ENCODE peak calls at places on chromosome 11, in seven cellular contexts. One of them, this sample, is unnamed.

GRCh38 chr11:100719362-100719761 is 32.3 kb downstream of the ARHGAP42 start:
- DNase-seq in NB4: no peak
- DNase-seq in bronchial epithelial cell: no peak
- DNase-seq in fibroblast of pulmonary artery: peak
- DNase-seq in colonic mucosa: no peak
- DNase-seq in right atrium auricular region: no peak
- DNase-seq in AG04449: no peak
- DNase-seq in this sample: peak

GRCh38 chr11:19694796-19695345 is 17.8 kb upstream of the NAV2 start:
- DNase-seq in NB4: no peak
- DNase-seq in bronchial epithelial cell: no peak
- DNase-seq in fibroblast of pulmonary artery: no peak
- DNase-seq in colonic mucosa: no peak
- DNase-seq in right atrium auricular region: no peak
- DNase-seq in AG04449: no peak
- DNase-seq in this sample: no peak

GRCh38 chr11:128206476-128206875 is 380.9 kb downstream of the ETS1 start:
- DNase-seq in NB4: no peak
- DNase-seq in bronchial epithelial cell: peak
- DNase-seq in fibroblast of pulmonary artery: no peak
- DNase-seq in colonic mucosa: no peak
- DNase-seq in right atrium auricular region: no peak
- DNase-seq in AG04449: no peak
- DNase-seq in this sample: no peak

GRCh38 chr11:78429667-78430066 is 12.0 kb upstream of the GAB2 start:
- DNase-seq in NB4: no peak
- DNase-seq in bronchial epithelial cell: no peak
- DNase-seq in fibroblast of pulmonary artery: no peak
- DNase-seq in colonic mucosa: no peak
- DNase-seq in right atrium auricular region: no peak
- DNase-seq in AG04449: no peak
- DNase-seq in this sample: no peak

GRCh38 chr11:36586543-36586942 is 7.8 kb upstream of the IFTAP start:
- DNase-seq in NB4: peak
- DNase-seq in bronchial epithelial cell: no peak
- DNase-seq in fibroblast of pulmonary artery: no peak
- DNase-seq in colonic mucosa: no peak
- DNase-seq in right atrium auricular region: no peak
- DNase-seq in AG04449: no peak
- DNase-seq in this sample: no peak

GRCh38 chr11:78666675-78667129 is 92.0 kb upstream of the NARS2 start:
- DNase-seq in NB4: no peak
- DNase-seq in bronchial epithelial cell: no peak
- DNase-seq in fibroblast of pulmonary artery: peak
- DNase-seq in colonic mucosa: no peak
- DNase-seq in right atrium auricular region: no peak
- DNase-seq in AG04449: no peak
- DNase-seq in this sample: no peak

GRCh38 chr11:15072551-15073143 is 746 bp upstream of the CALCB start:
- DNase-seq in NB4: no peak
- DNase-seq in bronchial epithelial cell: no peak
- DNase-seq in fibroblast of pulmonary artery: no peak
- DNase-seq in colonic mucosa: no peak
- DNase-seq in right atrium auricular region: no peak
- DNase-seq in AG04449: no peak
- DNase-seq in this sample: no peak

GRCh38 chr11:122772945-122773344 is 65.4 kb upstream of the CRTAM start:
- DNase-seq in NB4: no peak
- DNase-seq in bronchial epithelial cell: no peak
- DNase-seq in fibroblast of pulmonary artery: peak
- DNase-seq in colonic mucosa: no peak
- DNase-seq in right atrium auricular region: no peak
- DNase-seq in AG04449: no peak
- DNase-seq in this sample: no peak

GRCh38 chr11:75615709-75616108 is 53.1 kb downstream of the MAP6 start:
- DNase-seq in NB4: no peak
- DNase-seq in bronchial epithelial cell: no peak
- DNase-seq in fibroblast of pulmonary artery: no peak
- DNase-seq in colonic mucosa: no peak
- DNase-seq in right atrium auricular region: no peak
- DNase-seq in AG04449: no peak
- DNase-seq in this sample: no peak

GRCh38 chr11:82927264-82927880 is 25.8 kb downstream of the DDIAS start:
- DNase-seq in NB4: peak
- DNase-seq in bronchial epithelial cell: peak
- DNase-seq in fibroblast of pulmonary artery: peak
- DNase-seq in colonic mucosa: peak
- DNase-seq in right atrium auricular region: no peak
- DNase-seq in AG04449: peak
- DNase-seq in this sample: no peak

GRCh38 chr11:83127309-83127636 is 29.7 kb upstream of the PCF11 start:
- DNase-seq in NB4: no peak
- DNase-seq in bronchial epithelial cell: peak
- DNase-seq in fibroblast of pulmonary artery: no peak
- DNase-seq in colonic mucosa: no peak
- DNase-seq in right atrium auricular region: no peak
- DNase-seq in AG04449: no peak
- DNase-seq in this sample: no peak

GRCh38 chr11:99069831-99070444 is 49.2 kb downstream of the CNTN5 start:
- DNase-seq in NB4: peak
- DNase-seq in bronchial epithelial cell: peak
- DNase-seq in fibroblast of pulmonary artery: peak
- DNase-seq in colonic mucosa: no peak
- DNase-seq in right atrium auricular region: no peak
- DNase-seq in AG04449: no peak
- DNase-seq in this sample: no peak

GRCh38 chr11:119361056-119361787 is 14.7 kb upstream of the MFRP start:
- DNase-seq in NB4: peak
- DNase-seq in bronchial epithelial cell: peak
- DNase-seq in fibroblast of pulmonary artery: peak
- DNase-seq in colonic mucosa: no peak
- DNase-seq in right atrium auricular region: no peak
- DNase-seq in AG04449: no peak
- DNase-seq in this sample: peak

GRCh38 chr11:33606762-33607161 is 93.9 kb downstream of the C11orf91 start:
- DNase-seq in NB4: no peak
- DNase-seq in bronchial epithelial cell: no peak
- DNase-seq in fibroblast of pulmonary artery: no peak
- DNase-seq in colonic mucosa: no peak
- DNase-seq in right atrium auricular region: no peak
- DNase-seq in AG04449: no peak
- DNase-seq in this sample: no peak

GRCh38 chr11:16780698-16781550 is 42.5 kb downstream of the C11orf58 start:
- DNase-seq in NB4: no peak
- DNase-seq in bronchial epithelial cell: no peak
- DNase-seq in fibroblast of pulmonary artery: no peak
- DNase-seq in colonic mucosa: no peak
- DNase-seq in right atrium auricular region: no peak
- DNase-seq in AG04449: no peak
- DNase-seq in this sample: no peak

DNA sequence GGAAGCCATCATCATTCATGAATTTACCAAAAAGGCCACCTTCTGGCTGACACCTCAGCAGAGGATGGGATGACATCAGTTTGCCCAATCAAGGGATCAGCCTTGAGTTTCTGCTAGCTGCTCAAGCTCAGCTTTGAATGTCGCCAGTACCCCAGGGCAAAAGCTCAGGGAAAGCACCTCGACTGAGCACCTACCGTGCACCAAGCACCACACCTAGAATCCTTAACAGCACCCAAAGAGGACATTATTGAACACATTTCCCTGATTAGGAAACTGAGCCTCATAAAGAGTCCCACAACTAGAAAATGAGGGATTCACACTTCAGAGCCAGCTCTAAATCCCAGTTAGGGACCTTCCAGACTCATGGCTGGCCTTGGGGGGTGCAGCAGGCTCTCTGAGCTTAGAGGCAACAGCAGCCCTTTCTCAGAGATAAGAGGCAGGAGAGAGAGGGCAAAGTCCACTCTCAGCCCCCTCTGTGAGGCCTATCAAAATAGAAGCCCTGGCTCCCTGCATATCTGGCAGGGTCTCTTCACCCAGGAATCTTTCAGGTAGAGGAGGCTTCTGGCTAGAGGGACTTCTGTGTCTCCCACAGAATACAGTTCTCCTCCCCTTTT is 13.4 kb upstream of the DAGLA start:
- DNase-seq in NB4: no peak
- DNase-seq in bronchial epithelial cell: no peak
- DNase-seq in fibroblast of pulmonary artery: no peak
- DNase-seq in colonic mucosa: no peak
- DNase-seq in right atrium auricular region: no peak
- DNase-seq in AG04449: no peak
- DNase-seq in this sample: no peak
- H3K4me3 ChIP-seq in NB4: no peak
- H3K4me3 ChIP-seq in bronchial epithelial cell: no peak
- H3K4me3 ChIP-seq in fibroblast of pulmonary artery: no peak
- H3K4me3 ChIP-seq in colonic mucosa: no peak
- H3K4me3 ChIP-seq in right atrium auricular region: no peak
- H3K4me3 ChIP-seq in AG04449: no peak
- H3K4me3 ChIP-seq in this sample: no peak

GRCh38 chr11:35553831-35554230 is 28.4 kb upstream of the PAMR1 start:
- DNase-seq in NB4: no peak
- DNase-seq in bronchial epithelial cell: peak
- DNase-seq in fibroblast of pulmonary artery: peak
- DNase-seq in colonic mucosa: no peak
- DNase-seq in right atrium auricular region: no peak
- DNase-seq in AG04449: peak
- DNase-seq in this sample: no peak

GRCh38 chr11:35555238-35555887 is 29.9 kb upstream of the PAMR1 start:
- DNase-seq in NB4: no peak
- DNase-seq in bronchial epithelial cell: no peak
- DNase-seq in fibroblast of pulmonary artery: peak
- DNase-seq in colonic mucosa: no peak
- DNase-seq in right atrium auricular region: no peak
- DNase-seq in AG04449: no peak
- DNase-seq in this sample: no peak

GRCh38 chr11:35559949-35560348 is 34.5 kb upstream of the PAMR1 start:
- DNase-seq in NB4: no peak
- DNase-seq in bronchial epithelial cell: peak
- DNase-seq in fibroblast of pulmonary artery: no peak
- DNase-seq in colonic mucosa: no peak
- DNase-seq in right atrium auricular region: no peak
- DNase-seq in AG04449: no peak
- DNase-seq in this sample: no peak

GRCh38 chr11:35554491-35555237 is 29.2 kb upstream of the PAMR1 start:
- DNase-seq in NB4: no peak
- DNase-seq in bronchial epithelial cell: no peak
- DNase-seq in fibroblast of pulmonary artery: peak
- DNase-seq in colonic mucosa: no peak
- DNase-seq in right atrium auricular region: no peak
- DNase-seq in AG04449: no peak
- DNase-seq in this sample: no peak

DNA sequence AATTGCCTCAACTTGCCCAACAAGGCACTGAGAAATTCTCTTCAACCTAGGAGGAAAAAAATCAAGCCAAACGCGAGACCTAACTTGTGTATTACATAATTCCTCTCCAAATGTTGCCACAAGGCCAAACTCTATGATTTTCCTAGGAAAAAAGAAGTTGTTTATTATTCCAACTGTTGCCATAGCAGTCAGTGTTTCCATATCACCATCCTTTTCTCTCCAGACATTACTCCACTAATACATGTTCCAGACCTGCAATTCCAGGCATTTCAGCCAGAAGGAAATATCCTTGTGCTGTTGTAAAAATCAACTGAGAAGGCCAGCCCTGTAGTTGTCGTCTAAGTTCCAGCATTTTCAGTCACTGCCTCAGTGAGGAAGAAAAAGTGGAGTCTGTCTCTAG is 33.1 kb upstream of the PAMR1 start:
- DNase-seq in NB4: no peak
- DNase-seq in bronchial epithelial cell: peak
- DNase-seq in fibroblast of pulmonary artery: peak
- DNase-seq in colonic mucosa: no peak
- DNase-seq in right atrium auricular region: no peak
- DNase-seq in AG04449: no peak
- DNase-seq in this sample: no peak
- TF ChIP-seq CTCF in NB4: no peak
- TF ChIP-seq CTCF in bronchial epithelial cell: no peak
- TF ChIP-seq CTCF in fibroblast of pulmonary artery: no peak
- TF ChIP-seq CTCF in colonic mucosa: no peak
- TF ChIP-seq CTCF in right atrium auricular region: no peak
- TF ChIP-seq CTCF in AG04449: no peak
- TF ChIP-seq CTCF in this sample: no peak

DNA sequence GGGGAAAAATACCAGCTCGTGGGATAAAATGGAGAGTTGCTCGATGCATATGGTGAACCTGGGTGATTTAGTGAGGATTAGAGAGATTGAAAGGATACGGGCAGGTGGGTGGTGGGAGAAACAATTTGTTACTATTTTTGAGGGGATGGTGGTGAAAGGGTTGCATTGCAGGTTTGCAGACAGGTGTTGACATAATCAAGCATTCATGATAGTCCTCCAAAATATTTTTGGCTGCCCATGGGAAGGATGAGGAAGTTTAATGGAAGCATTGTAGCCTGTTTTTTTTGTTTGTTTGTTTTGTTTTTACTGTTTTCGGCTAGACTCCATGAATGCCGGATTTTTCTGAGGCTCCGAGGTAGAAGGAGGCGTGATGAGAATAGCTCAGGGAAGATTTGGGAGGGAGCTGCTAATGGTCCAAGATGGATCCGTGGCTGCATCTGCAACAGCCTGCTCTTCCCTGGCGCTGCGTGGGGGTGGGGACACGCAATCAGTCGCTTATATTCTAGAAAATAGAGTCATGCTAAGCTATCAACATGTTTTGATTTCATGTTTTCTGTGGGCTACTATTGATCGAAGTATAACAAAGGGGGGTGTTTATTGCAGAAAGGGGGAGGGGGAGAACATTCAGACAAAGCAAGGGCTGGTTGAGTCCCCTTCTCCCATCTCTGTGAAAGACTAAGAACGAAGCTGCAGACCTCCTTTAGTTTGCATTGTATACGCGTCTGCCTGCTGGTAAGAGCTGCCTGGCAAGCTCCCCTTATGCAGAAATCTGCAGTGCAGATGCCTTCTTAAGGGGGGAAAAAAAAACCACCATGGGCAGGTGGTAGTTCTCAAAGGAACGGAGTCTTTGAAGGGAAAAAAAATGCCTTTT is 980 bp downstream of the RTN3 start:
- DNase-seq in NB4: peak
- DNase-seq in bronchial epithelial cell: no peak
- DNase-seq in fibroblast of pulmonary artery: peak
- DNase-seq in colonic mucosa: peak
- DNase-seq in right atrium auricular region: no peak
- DNase-seq in AG04449: no peak
- DNase-seq in this sample: no peak
- H3K4me3 ChIP-seq in NB4: peak
- H3K4me3 ChIP-seq in bronchial epithelial cell: peak
- H3K4me3 ChIP-seq in fibroblast of pulmonary artery: peak
- H3K4me3 ChIP-seq in colonic mucosa: peak
- H3K4me3 ChIP-seq in right atrium auricular region: peak
- H3K4me3 ChIP-seq in AG04449: peak
- H3K4me3 ChIP-seq in this sample: peak

DNA sequence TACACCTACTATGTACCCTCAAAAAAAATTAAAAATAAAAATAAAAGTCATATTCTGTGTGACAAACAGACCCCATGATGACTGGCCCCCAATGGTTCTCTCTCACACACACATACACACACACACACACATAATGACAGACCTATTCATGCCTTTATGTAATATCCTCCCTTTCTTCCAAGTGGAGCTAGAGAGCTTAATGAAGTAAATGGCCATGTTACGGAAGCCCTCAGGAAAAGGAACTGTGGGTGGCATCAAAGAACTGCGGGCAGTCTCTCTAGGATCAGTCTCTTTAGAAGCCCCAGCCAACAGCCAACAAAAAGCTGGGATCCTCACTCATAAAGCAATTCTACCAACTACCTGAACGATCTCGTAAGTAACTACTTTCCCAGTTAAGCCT is 125.5 kb downstream of the SIK3 start:
- DNase-seq in NB4: peak
- DNase-seq in bronchial epithelial cell: no peak
- DNase-seq in fibroblast of pulmonary artery: no peak
- DNase-seq in colonic mucosa: no peak
- DNase-seq in right atrium auricular region: no peak
- DNase-seq in AG04449: no peak
- DNase-seq in this sample: no peak
- TF ChIP-seq CTCF in NB4: no peak
- TF ChIP-seq CTCF in bronchial epithelial cell: no peak
- TF ChIP-seq CTCF in fibroblast of pulmonary artery: no peak
- TF ChIP-seq CTCF in colonic mucosa: no peak
- TF ChIP-seq CTCF in right atrium auricular region: no peak
- TF ChIP-seq CTCF in AG04449: no peak
- TF ChIP-seq CTCF in this sample: no peak

This sample was measured in epithelial cell of proximal tubule.